ENCODE peak calls at places on chromosome 3, in six cellular contexts. Q is fibroblast of the aortic adventitia; P is activated naive CD8-positive, alpha-beta T cell treated with anti-CD3 and anti-CD28 coated beads, Interleukin-2, amount 50 U/mL, for 24 hours; O is NCI-H1105; J is Calu3; B is HuH-7.5. W is an unnamed sample.

GRCh38 chr3:62161306-62161705 is 212.0 kb downstream of the FEZF2 start:
- DNase-seq in O (no peak), B (no peak), Q (peak), J (no peak), P (no peak), W (no peak)

GRCh38 chr3:15287565-15288330 is 44.6 kb downstream of the SH3BP5 start:
- DNase-seq in O (no peak), P (no peak), J (no peak), Q (peak), B (no peak), W (no peak)

GRCh38 chr3:38643592-38643991 is 5.9 kb downstream of the SCN5A start:
- DNase-seq in B (no peak), O (no peak), J (no peak), P (no peak), Q (no peak), W (no peak)

GRCh38 chr3:156749244-156749643 is 74.9 kb downstream of the TIPARP start:
- DNase-seq in J (no peak), P (no peak), Q (peak), O (no peak), B (peak), W (no peak)

GRCh38 chr3:39453134-39453533 is 14.3 kb upstream of the MOBP start:
- DNase-seq in J (no peak), Q (no peak), P (no peak), B (no peak), O (no peak), W (no peak)

GRCh38 chr3:94395851-94396250 is 333.0 kb downstream of the NSUN3 start:
- DNase-seq in P (no peak), J (no peak), Q (no peak), O (no peak), B (no peak), W (no peak)

GRCh38 chr3:56787784-56788256 is 13.9 kb downstream of the ARHGEF3 start:
- DNase-seq in B (no peak), J (no peak), Q (no peak), P (no peak), O (no peak), W (no peak)

GRCh38 chr3:27462228-27462627 is 22.0 kb downstream of the SLC4A7 start:
- DNase-seq in O (no peak), Q (no peak), J (no peak), B (no peak), P (no peak), W (no peak)

GRCh38 chr3:110856916-110857315 is 214.7 kb upstream of the NECTIN3 start:
- DNase-seq in B (no peak), J (no peak), P (no peak), O (peak), Q (no peak), W (no peak)

GRCh38 chr3:54897028-54897711 is 30.7 kb downstream of the LRTM1 start:
- DNase-seq in J (no peak), P (no peak), O (no peak), B (no peak), Q (peak), W (no peak)

GRCh38 chr3:159711560-159712333 is 276.9 kb upstream of the IL12A start:
- DNase-seq in B (no peak), Q (peak), J (peak), P (no peak), O (no peak), W (peak)

GRCh38 chr3:27565201-27565827 is 81.1 kb upstream of the SLC4A7 start:
- DNase-seq in B (no peak), P (no peak), Q (no peak), J (no peak), O (no peak), W (no peak)

GRCh38 chr3:144018776-144019175 is 47.2 kb downstream of the DIPK2A start:
- DNase-seq in J (no peak), B (no peak), O (no peak), Q (peak), P (no peak), W (no peak)

GRCh38 chr3:26621176-26621575 is 1.4 kb upstream of the LRRC3B start:
- DNase-seq in Q (no peak), P (no peak), O (no peak), B (no peak), J (no peak), W (no peak)

GRCh38 chr3:21294768-21295167 is 456.2 kb downstream of the ZNF385D start:
- DNase-seq in O (no peak), P (no peak), Q (peak), B (no peak), J (no peak), W (no peak)

GRCh38 chr3:148379763-148380162 is 317.9 kb upstream of the AGTR1 start:
- DNase-seq in Q (peak), B (peak), O (peak), J (peak), P (no peak), W (peak)

GRCh38 chr3:175512700-175513099 is 653.6 kb downstream of the NAALADL2 start:
- DNase-seq in J (peak), Q (no peak), O (no peak), B (no peak), P (no peak), W (no peak)

GRCh38 chr3:184952671-184953070 is 140.7 kb downstream of the VPS8 start:
- DNase-seq in B (no peak), P (no peak), J (no peak), O (no peak), Q (no peak), W (no peak)

GRCh38 chr3:71520186-71521020 is 63.1 kb downstream of the FOXP1 start:
- DNase-seq in P (no peak), O (no peak), J (no peak), B (no peak), Q (no peak), W (no peak)

GRCh38 chr3:48155122-48155521 is 33.1 kb downstream of the CDC25A start:
- DNase-seq in J (peak), O (no peak), Q (peak), B (no peak), P (no peak), W (peak)

GRCh38 chr3:133841196-133841595 is 35.6 kb downstream of the SRPRB start:
- DNase-seq in J (no peak), O (no peak), B (no peak), P (no peak), Q (no peak), W (no peak)

GRCh38 chr3:149243540-149243939 is 21.9 kb upstream of the CP start:
- DNase-seq in J (no peak), B (no peak), P (no peak), O (no peak), Q (no peak), W (no peak)

GRCh38 chr3:69420781-69421520 is 35.1 kb upstream of the FRMD4B start:
- DNase-seq in P (no peak), J (no peak), O (no peak), Q (peak), B (no peak), W (no peak)

GRCh38 chr3:54517424-54517823 is 395.1 kb downstream of the CACNA2D3 start:
- DNase-seq in B (no peak), O (no peak), Q (no peak), P (no peak), J (no peak), W (no peak)

GRCh38 chr3:138834359-138835176 is at the start of gene PIK3CB:
- DNase-seq in Q (peak), P (peak), B (peak), O (peak), J (peak), W (peak)

GRCh38 chr3:63128380-63128779 is 149.7 kb upstream of the SYNPR start:
- DNase-seq in B (no peak), O (no peak), J (no peak), P (no peak), Q (no peak), W (no peak)

GRCh38 chr3:65884072-65884471 is 154.6 kb downstream of the MAGI1 start:
- DNase-seq in P (no peak), B (no peak), J (no peak), Q (no peak), O (no peak), W (no peak)

GRCh38 chr3:50167069-50167781 is 12.1 kb downstream of the SEMA3F start:
- DNase-seq in O (no peak), J (no peak), B (peak), P (no peak), Q (no peak), W (no peak)

GRCh38 chr3:65146149-65146548 is 458.3 kb upstream of the ADAMTS9 start:
- DNase-seq in O (no peak), P (no peak), Q (no peak), J (peak), B (no peak), W (no peak)

GRCh38 chr3:177787279-177788041 is 590.2 kb upstream of the TBL1XR1 start:
- DNase-seq in O (no peak), P (no peak), J (no peak), B (no peak), Q (no peak), W (no peak)

GRCh38 chr3:14152233-14152962 is 26.0 kb downstream of the XPC start:
- DNase-seq in Q (no peak), J (peak), P (no peak), O (no peak), B (no peak), W (no peak)

GRCh38 chr3:24591661-24592555 is 97.3 kb upstream of the THRB start:
- DNase-seq in J (no peak), Q (no peak), P (no peak), B (no peak), O (no peak), W (no peak)

W was measured in A549.